ENCODE peak calls at places on chromosomes 3 and 15, in six cellular contexts. M is activated T-cell treated with anti-CD3 and anti-CD28 coated beads for 1 hour, E is anterior cingulate cortex, Q is occipital lobe, W is amniotic stem cell, G is fibroblast of mammary gland. X is an unnamed sample.

GRCh38 chr3:129994883-129995559 is 20.5 kb downstream of the TRH start:
- DNase-seq in M (no peak), E (no peak), Q (peak), W (no peak), G (no peak), X (no peak)

GRCh38 chr3:154148541-154148940 is 27.4 kb downstream of the ARHGEF26 start:
- DNase-seq in M (no peak), E (no peak), Q (no peak), W (no peak), G (no peak), X (no peak)

GRCh38 chr3:133933097-133934024 is 37.7 kb upstream of the RAB6B start:
- DNase-seq in M (no peak), E (no peak), Q (no peak), W (no peak), G (no peak), X (no peak)

GRCh38 chr3:197500812-197501211 is 55.0 kb downstream of the BDH1 start:
- DNase-seq in M (no peak), E (no peak), Q (no peak), W (no peak), G (no peak), X (no peak)

GRCh38 chr3:89740881-89741177 is 633.4 kb downstream of the EPHA3 start:
- DNase-seq in M (no peak), E (no peak), Q (no peak), W (no peak), G (peak), X (no peak)

GRCh38 chr15:63683343-63683951 is 86.3 kb downstream of the FBXL22 start:
- DNase-seq in M (no peak), E (no peak), Q (no peak), W (no peak), G (no peak), X (no peak)

GRCh38 chr3:28328188-28329151 is 20.1 kb upstream of the ZCWPW2 start:
- DNase-seq in M (no peak), E (no peak), Q (no peak), W (peak), G (peak), X (peak)

GRCh38 chr15:91407237-91407889 is 307.3 kb downstream of the SV2B start:
- DNase-seq in M (no peak), E (no peak), Q (no peak), W (no peak), G (peak), X (peak)

X was measured in astrocyte of the spinal cord.